ENCODE peak calls at places on chromosomes 4 and X, in ten cellular contexts. Q is AG09319; F is psoas muscle; W is cardiac muscle cell; C is CD4-positive, alpha-beta T cell; L is endodermal cell; O is astrocyte of the spinal cord; Z is fibroblast of mammary gland; P is stomach; E is AG10803. A is an unnamed sample.

GRCh38 chr4:128444544-128445302 is 157.1 kb upstream of the PGRMC2 start:
- DNase-seq in Q (no peak), F (no peak), W (no peak), C (no peak), L (no peak), O (no peak), Z (no peak), P (no peak), E (no peak), A (no peak)

GRCh38 chr4:1808851-1809753 is 16.0 kb downstream of the FGFR3 start:
- DNase-seq in Q (no peak), F (peak; percentile 51), W (no peak), C (no peak), L (no peak), O (no peak), Z (no peak), P (no peak), E (no peak), A (no peak)

GRCh38 chr4:97235516-97235915 is 907.8 kb downstream of the STPG2 start:
- DNase-seq in Q (no peak), F (no peak), W (no peak), C (no peak), L (peak; percentile 68), O (peak; percentile 57), Z (no peak), P (no peak), E (no peak), A (no peak)

GRCh38 chr4:37928896-37929537 is 31.2 kb upstream of the PTTG2 start:
- DNase-seq in Q (no peak), F (no peak), W (peak; percentile 14), C (no peak), L (no peak), O (peak; percentile 39), Z (peak; percentile 42), P (no peak), E (peak; percentile 14), A (no peak)

GRCh38 chr4:90112715-90113114 is 14.5 kb upstream of the CCSER1 start:
- DNase-seq in Q (no peak), F (no peak), W (no peak), C (no peak), L (no peak), O (peak; percentile 12), Z (no peak), P (no peak), E (no peak), A (no peak)

GRCh38 chr4:139794158-139794954 is 128.7 kb downstream of the MGST2 start:
- DNase-seq in Q (peak; percentile 52), F (no peak), W (peak; percentile 38), C (no peak), L (no peak), O (peak; percentile 38), Z (peak; percentile 82), P (no peak), E (peak; percentile 94), A (no peak)

GRCh38 chrX:78066110-78066509 is 37.9 kb upstream of the PGK1 start:
- DNase-seq in Q (no peak), F (no peak), W (peak; percentile 8), C (no peak), L (no peak), O (peak; percentile 42), Z (peak; percentile 24), P (no peak), E (no peak), A (no peak)

GRCh38 chrX:46433892-46434291 is 111.3 kb downstream of the ZNF674 start:
- DNase-seq in Q (no peak), F (no peak), W (peak; percentile 4), C (no peak), L (no peak), O (no peak), Z (peak; percentile 28), P (no peak), E (peak; percentile 31), A (no peak)

GRCh38 chr4:183388021-183388420 is 56.4 kb upstream of the CDKN2AIP start:
- DNase-seq in Q (no peak), F (no peak), W (no peak), C (no peak), L (no peak), O (no peak), Z (no peak), P (no peak), E (no peak), A (no peak)

DNA sequence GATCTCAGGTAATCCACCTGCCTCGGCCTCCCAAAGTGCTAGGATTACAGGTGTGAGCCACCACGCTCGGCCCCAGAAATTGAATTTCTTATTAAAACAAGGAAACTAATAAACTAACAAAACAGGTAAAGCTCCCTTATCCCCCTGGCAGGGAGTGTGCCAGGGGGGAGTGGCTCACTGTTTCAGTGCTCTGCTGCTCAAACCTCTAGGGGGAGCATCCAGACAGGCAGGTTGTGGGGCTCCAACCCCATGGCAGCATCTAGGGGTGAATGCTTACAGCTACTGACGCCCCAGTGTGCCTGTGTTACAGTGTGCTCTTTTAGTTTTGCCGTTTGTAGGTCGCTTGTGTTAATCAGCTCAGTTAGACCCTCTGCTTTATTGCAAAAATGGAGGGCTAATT is 605.0 kb downstream of the GABRG1 start:
- DNase-seq in Q (no peak), F (no peak), W (no peak), C (no peak), L (peak; percentile 54), O (no peak), Z (no peak), P (no peak), E (no peak), A (no peak)
- TF ChIP-seq CTCF in Q (no peak), F (no peak), W (no peak), C (no peak), L (peak; percentile 45), O (no peak), Z (no peak), P (no peak), E (no peak), A (no peak)

DNA sequence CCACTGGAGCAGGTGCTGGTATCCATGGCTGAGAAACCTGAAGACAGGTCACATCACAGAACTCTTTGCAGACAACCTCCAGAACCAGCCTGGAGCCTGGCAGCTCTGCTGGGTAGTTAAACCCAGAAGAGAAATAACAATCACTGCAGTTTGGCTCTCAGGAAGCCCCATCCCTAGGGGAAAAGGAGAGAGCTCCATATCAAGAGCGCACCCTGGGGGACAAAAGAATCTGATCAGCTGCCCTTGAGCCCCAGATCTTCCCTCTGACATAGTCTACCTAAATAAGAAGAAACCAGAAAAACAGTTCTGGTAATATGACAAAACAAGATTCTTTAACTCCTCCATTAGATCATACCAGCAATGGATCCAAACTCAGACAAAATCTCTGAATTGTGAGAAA is 823.2 kb upstream of the FRG1 start:
- DNase-seq in Q (no peak), F (no peak), W (no peak), C (no peak), L (peak; percentile 62), O (no peak), Z (peak; percentile 25), P (no peak), E (no peak), A (no peak)
- TF ChIP-seq CTCF in Q (no peak), F (no peak), W (no peak), C (no peak), L (peak; percentile 59), O (no peak), Z (peak; percentile 12), P (no peak), E (no peak), A (no peak)

GRCh38 chr4:186669735-186670134 is 53.9 kb downstream of the FAT1 start:
- DNase-seq in Q (no peak), F (no peak), W (no peak), C (no peak), L (no peak), O (no peak), Z (no peak), P (no peak), E (no peak), A (no peak)

GRCh38 chr4:186666750-186667149 is 56.9 kb downstream of the FAT1 start:
- DNase-seq in Q (no peak), F (no peak), W (no peak), C (no peak), L (no peak), O (no peak), Z (peak; percentile 24), P (no peak), E (no peak), A (no peak)

GRCh38 chr4:186666252-186666651 is 57.4 kb downstream of the FAT1 start:
- DNase-seq in Q (no peak), F (no peak), W (no peak), C (no peak), L (no peak), O (no peak), Z (peak; percentile 72), P (no peak), E (no peak), A (no peak)

DNA sequence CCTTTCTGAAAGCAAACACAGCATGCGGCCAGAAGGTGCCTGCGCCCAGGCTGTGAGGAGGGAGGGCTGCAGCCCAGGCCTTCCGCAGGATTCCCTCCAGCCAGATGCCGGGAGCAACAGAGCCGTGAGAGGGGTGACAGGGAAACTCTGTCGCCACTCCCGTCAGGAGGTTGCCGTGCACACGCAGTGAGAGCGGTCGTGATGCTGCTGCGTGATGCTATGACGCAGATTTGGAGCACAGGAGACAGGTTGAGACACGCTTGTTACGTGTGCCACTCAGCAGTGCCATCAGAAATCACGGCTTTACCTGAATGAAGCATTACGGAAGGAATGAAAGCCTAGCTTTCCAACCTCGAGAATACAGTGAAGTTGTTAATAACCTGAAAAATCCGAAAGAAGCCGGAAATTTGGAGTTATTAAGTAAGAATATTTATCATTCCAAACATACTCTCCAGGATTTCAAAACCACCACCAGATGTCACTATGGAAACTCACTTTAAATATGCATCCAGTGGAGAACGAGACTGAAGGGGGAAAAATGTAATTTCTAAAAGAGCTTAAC is 54.4 kb downstream of the FAT1 start:
- DNase-seq in Q (peak; percentile 43), F (no peak), W (peak; percentile 82), C (no peak), L (peak; percentile 79), O (peak; percentile 78), Z (peak; percentile 72), P (no peak), E (peak; percentile 89), A (peak; percentile 35)
- TF ChIP-seq CTCF in Q (peak; percentile 34), F (peak; percentile 50), W (peak; percentile 49), C (no peak), L (peak; percentile 69), O (peak; percentile 37), Z (peak; percentile 47), P (no peak), E (peak; percentile 46), A (no peak)

GRCh38 chr4:31793907-31794306 is 1073.7 kb downstream of the PCDH7 start:
- DNase-seq in Q (no peak), F (no peak), W (peak; percentile 2), C (no peak), L (no peak), O (peak; percentile 6), Z (peak; percentile 1), P (no peak), E (no peak), A (no peak)
- TF ChIP-seq CTCF in Q (no peak), F (peak; percentile 5), W (peak; percentile 25), C (no peak), L (peak; percentile 75), O (peak; percentile 41), Z (peak; percentile 11), P (no peak), E (peak; percentile 12), A (peak; percentile 67)

GRCh38 chr4:73341454-73341853 is 62.6 kb upstream of the ALB start:
- DNase-seq in Q (peak; percentile 4), F (no peak), W (peak; percentile 83), C (no peak), L (peak; percentile 79), O (peak; percentile 61), Z (peak; percentile 76), P (peak; percentile 50), E (peak; percentile 58), A (peak; percentile 38)
- TF ChIP-seq CTCF in Q (peak; percentile 39), F (peak; percentile 43), W (peak; percentile 69), C (no peak), L (peak; percentile 88), O (peak; percentile 59), Z (peak; percentile 73), P (no peak), E (peak; percentile 68), A (peak; percentile 54)

GRCh38 chrX:153353416-153353815 is 19.5 kb downstream of the ZNF275 start:
- DNase-seq in Q (no peak), F (no peak), W (no peak), C (no peak), L (peak; percentile 54), O (no peak), Z (no peak), P (no peak), E (no peak), A (no peak)
- TF ChIP-seq CTCF in Q (no peak), F (no peak), W (peak; percentile 3), C (no peak), L (peak; percentile 43), O (no peak), Z (no peak), P (no peak), E (no peak), A (no peak)

A was measured in glutamatergic neuron.